ENCODE peak calls at places on chromosomes 1 and 21, in five cellular contexts. J, U, K, F and C are unnamed samples.

GRCh38 chr1:74197255-74197654 is 721 bp downstream of the LRRIQ3 start:
- DNase-seq in K (no peak), J (no peak), F (no peak), U (no peak), C (no peak)

GRCh38 chr1:212825798-212826452 is 21.5 kb downstream of the SPATA45 start:
- DNase-seq in K (no peak), U (no peak), F (no peak), J (no peak), C (no peak)

GRCh38 chr1:112877741-112878140 is 78.3 kb downstream of the SLC16A1 start:
- DNase-seq in F (no peak), U (no peak), J (no peak), K (peak), C (no peak)

GRCh38 chr1:9233241-9233941 is 1.2 kb upstream of the H6PD start:
- DNase-seq in U (peak), F (no peak), K (peak), J (peak), C (peak)

GRCh38 chr1:92909321-92909720 is 51.9 kb downstream of the DIPK1A start:
- DNase-seq in U (no peak), K (peak), J (no peak), F (no peak), C (no peak)

GRCh38 chr1:119367332-119368124 is 1.1 kb upstream of the HAO2 start:
- DNase-seq in F (peak), K (peak), J (no peak), U (no peak), C (no peak)

GRCh38 chr1:224387302-224387912 is 30.7 kb downstream of the CNIH4 start:
- DNase-seq in K (peak), J (no peak), U (no peak), F (no peak), C (no peak)

GRCh38 chr1:183238071-183238470 is 52.0 kb downstream of the LAMC2 start:
- DNase-seq in J (no peak), F (no peak), U (no peak), K (peak), C (no peak)

GRCh38 chr1:52558941-52559340 is 6.0 kb upstream of the TUT4 start:
- DNase-seq in K (no peak), U (no peak), F (no peak), J (no peak), C (peak)

GRCh38 chr1:2866415-2867086 is 65.1 kb upstream of the TTC34 start:
- DNase-seq in U (no peak), K (no peak), F (no peak), J (no peak), C (no peak)

GRCh38 chr1:98035587-98035986 is 114.8 kb upstream of the DPYD start:
- DNase-seq in K (peak), U (no peak), J (no peak), F (no peak), C (no peak)

GRCh38 chr1:90174246-90174645 is 179.3 kb downstream of the ZNF326 start:
- DNase-seq in J (no peak), U (no peak), F (no peak), K (no peak), C (no peak)

GRCh38 chr1:172421974-172422604 is 1.6 kb downstream of the C1orf105 start:
- DNase-seq in U (no peak), K (no peak), J (no peak), F (no peak), C (no peak)

GRCh38 chr1:228735871-228736586 is 750 bp downstream of the RHOU start:
- DNase-seq in U (peak), F (peak), K (no peak), J (peak), C (peak)

GRCh38 chr1:119376594-119376993 is 8.0 kb downstream of the HAO2 start:
- DNase-seq in J (no peak), U (no peak), F (no peak), K (no peak), C (no peak)

GRCh38 chr1:230976360-230976759 is 2.3 kb downstream of the TTC13 start:
- DNase-seq in J (no peak), K (no peak), U (no peak), F (no peak), C (no peak)

GRCh38 chr1:225891229-225891972 is 2.5 kb upstream of the LEFTY1 start:
- DNase-seq in F (no peak), J (no peak), K (peak), U (no peak), C (no peak)

GRCh38 chr21:39007532-39007931 is 175.7 kb downstream of the PSMG1 start:
- DNase-seq in K (no peak), U (no peak), J (no peak), F (no peak), C (no peak)

GRCh38 chr1:211343607-211344334 is 17.1 kb downstream of the TRAF5 start:
- DNase-seq in U (no peak), K (peak), J (no peak), F (no peak), C (no peak)

GRCh38 chr1:234535763-234536515 is 57.0 kb upstream of the TARBP1 start:
- DNase-seq in U (peak), J (peak), F (no peak), K (peak), C (peak)